ENCODE peak calls at places on chromosomes 1 and 21, in ten cellular contexts. X, N, D, G, B, A, S, U, R and H are unnamed samples.

GRCh38 chr1:205237526-205238484 is 10.1 kb downstream of the TMCC2 start:
- DNase-seq in X (no peak), N (peak; percentile 68), D (no peak), G (peak; percentile 21), B (no peak), A (no peak), S (no peak), U (no peak), R (no peak), H (no peak)

GRCh38 chr1:53554592-53555305 is 95.5 kb downstream of the DMRTB1 start:
- DNase-seq in X (no peak), N (no peak), D (no peak), G (no peak), B (peak; percentile 28), A (no peak), S (no peak), U (no peak), R (peak; percentile 20), H (no peak)

GRCh38 chr1:44025816-44026215 is 5.4 kb downstream of the SLC6A9 start:
- DNase-seq in X (no peak), N (no peak), D (no peak), G (no peak), B (no peak), A (no peak), S (no peak), U (no peak), R (no peak), H (no peak)

GRCh38 chr1:34086561-34086960 is 78.5 kb downstream of the CSMD2 start:
- DNase-seq in X (no peak), N (no peak), D (no peak), G (no peak), B (no peak), A (no peak), S (no peak), U (no peak), R (no peak), H (no peak)

GRCh38 chr1:153790996-153791855 is 16.0 kb downstream of the SLC27A3 start:
- DNase-seq in X (peak; percentile 60), N (peak; percentile 95), D (peak; percentile 85), G (peak; percentile 97), B (peak; percentile 59), A (peak; percentile 85), S (peak; percentile 57), U (no peak), R (no peak), H (no peak)

GRCh38 chr1:168709407-168709891 is 19.6 kb downstream of the DPT start:
- DNase-seq in X (peak; percentile 95), N (no peak), D (peak; percentile 99), G (peak; percentile 48), B (no peak), A (no peak), S (peak; percentile 81), U (no peak), R (no peak), H (no peak)

GRCh38 chr1:203444077-203444683 is 31.4 kb upstream of the PRELP start:
- DNase-seq in X (no peak), N (no peak), D (no peak), G (no peak), B (no peak), A (no peak), S (no peak), U (no peak), R (no peak), H (no peak)

GRCh38 chr21:42463861-42464515 is 32.0 kb downstream of the RSPH1 start:
- DNase-seq in X (peak; percentile 53), N (peak; percentile 74), D (peak; percentile 61), G (peak; percentile 45), B (peak; percentile 63), A (peak; percentile 13), S (no peak), U (no peak), R (no peak), H (no peak)

GRCh38 chr1:35893051-35893879 is 10.3 kb downstream of the AGO1 start:
- DNase-seq in X (no peak), N (no peak), D (no peak), G (no peak), B (no peak), A (no peak), S (no peak), U (no peak), R (no peak), H (no peak)

GRCh38 chr1:19616489-19616888 is 27.6 kb upstream of the NBL1 start:
- DNase-seq in X (peak; percentile 23), N (no peak), D (no peak), G (peak; percentile 85), B (no peak), A (no peak), S (no peak), U (no peak), R (no peak), H (no peak)

GRCh38 chr1:226676381-226676780 is 62.7 kb downstream of the ITPKB start:
- DNase-seq in X (no peak), N (no peak), D (peak; percentile 25), G (no peak), B (no peak), A (no peak), S (no peak), U (no peak), R (no peak), H (no peak)

GRCh38 chr1:36565576-36566501 is 83.1 kb upstream of the CSF3R start:
- DNase-seq in X (no peak), N (no peak), D (no peak), G (no peak), B (peak; percentile 23), A (no peak), S (no peak), U (no peak), R (no peak), H (no peak)

GRCh38 chr1:91610829-91611228 is 110.2 kb downstream of the CDC7 start:
- DNase-seq in X (no peak), N (no peak), D (no peak), G (peak; percentile 62), B (no peak), A (no peak), S (no peak), U (no peak), R (no peak), H (no peak)

GRCh38 chr1:82227696-82228095 is 427.0 kb downstream of the ADGRL2 start:
- DNase-seq in X (peak; percentile 26), N (peak; percentile 11), D (peak; percentile 38), G (no peak), B (no peak), A (no peak), S (peak; percentile 47), U (no peak), R (no peak), H (no peak)

DNA sequence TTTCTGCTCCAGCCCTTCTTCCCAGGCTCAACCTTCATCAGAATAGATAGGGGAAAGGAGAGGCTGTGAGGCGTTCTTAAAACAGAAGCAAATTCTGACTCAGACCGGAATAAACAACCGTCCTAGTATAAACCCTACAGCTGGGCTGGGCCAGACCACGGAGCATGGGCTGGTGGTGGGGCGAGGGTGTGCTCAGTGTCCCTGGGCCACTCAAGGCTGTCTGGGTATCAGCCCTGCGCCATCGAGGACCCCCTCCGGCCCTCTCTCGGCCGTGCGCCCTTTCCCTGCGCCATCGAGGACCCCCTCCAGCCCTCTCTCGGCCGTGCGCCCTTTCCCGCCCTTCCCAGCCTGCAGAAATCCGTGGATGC is 36.0 kb downstream of the CAPN2 start:
- DNase-seq in X (no peak), N (peak; percentile 28), D (peak; percentile 62), G (peak; percentile 90), B (no peak), A (no peak), S (no peak), U (no peak), R (no peak), H (no peak)
- H3K4me3 ChIP-seq in X (no peak overlapping the region), N (no peak overlapping the region), D (no peak overlapping the region), G (peak overlapping the region; percentile 27), B (peak overlapping the region; percentile 52), A (peak overlapping the region; percentile 38), S (no peak overlapping the region), U (peak overlapping the region; percentile 62), R (peak overlapping the region; percentile 66), H (peak overlapping the region; percentile 48)

GRCh38 chr1:41497056-41497440 is 12.6 kb upstream of the EDN2 start:
- DNase-seq in X (no peak), N (no peak), D (no peak), G (no peak), B (peak; percentile 44), A (no peak), S (no peak), U (peak; percentile 32), R (no peak), H (peak; percentile 53)
- H3K4me3 ChIP-seq in X (no peak overlapping the region), N (no peak overlapping the region), D (no peak overlapping the region), G (no peak overlapping the region), B (no peak overlapping the region), A (no peak overlapping the region), S (no peak overlapping the region), U (no peak overlapping the region), R (no peak overlapping the region), H (no peak overlapping the region)

GRCh38 chr1:9538669-9539164 is 548 bp upstream of the SLC25A33 start:
- DNase-seq in X (no peak), N (no peak), D (no peak), G (no peak), B (peak; percentile 59), A (no peak), S (no peak), U (peak; percentile 20), R (peak; percentile 53), H (peak; percentile 57)
- H3K4me3 ChIP-seq in X (no peak overlapping the region), N (no peak overlapping the region), D (no peak overlapping the region), G (no peak overlapping the region), B (peak overlapping the region; percentile 38), A (no peak overlapping the region), S (no peak overlapping the region), U (peak overlapping the region; percentile 92), R (no peak overlapping the region), H (no peak overlapping the region)

GRCh38 chr1:9211291-9211811 is 23.2 kb upstream of the H6PD start:
- DNase-seq in X (no peak), N (peak; percentile 21), D (peak; percentile 92), G (peak; percentile 89), B (no peak), A (peak; percentile 79), S (peak; percentile 89), U (no peak), R (no peak), H (no peak)

GRCh38 chr1:9207086-9207485 is 27.5 kb upstream of the H6PD start:
- DNase-seq in X (peak; percentile 31), N (no peak), D (peak; percentile 61), G (peak; percentile 77), B (no peak), A (no peak), S (peak; percentile 85), U (no peak), R (no peak), H (no peak)

GRCh38 chr1:9204156-9204720 is 30.3 kb upstream of the H6PD start:
- DNase-seq in X (no peak), N (no peak), D (no peak), G (no peak), B (no peak), A (no peak), S (no peak), U (no peak), R (no peak), H (no peak)

GRCh38 chr1:9203623-9204022 is 31.0 kb upstream of the H6PD start:
- DNase-seq in X (peak; percentile 40), N (no peak), D (no peak), G (no peak), B (peak; percentile 62), A (no peak), S (no peak), U (no peak), R (no peak), H (no peak)

DNA sequence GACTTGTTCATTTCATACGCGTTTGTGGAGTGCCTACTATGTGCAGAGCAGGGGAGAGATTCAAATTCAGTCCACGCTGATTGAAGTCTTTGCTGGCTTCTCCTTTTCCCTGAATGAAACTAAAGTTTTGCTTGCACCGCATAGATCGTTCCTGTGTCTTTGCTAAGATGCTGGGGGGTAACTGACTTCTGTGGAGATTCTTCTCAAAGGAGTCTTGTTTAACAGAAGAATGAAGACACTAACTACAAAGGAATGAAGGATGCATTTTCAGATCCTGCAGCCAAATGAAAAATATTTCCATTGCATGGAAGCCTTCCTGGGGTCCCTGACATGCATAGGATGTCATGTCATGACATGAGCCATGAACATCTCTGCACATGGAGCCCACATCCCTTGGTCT is 26.9 kb upstream of the H6PD start:
- DNase-seq in X (no peak), N (no peak), D (peak; percentile 49), G (no peak), B (no peak), A (no peak), S (no peak), U (no peak), R (no peak), H (no peak)
- H3K4me3 ChIP-seq in X (no peak overlapping the region), N (no peak overlapping the region), D (no peak overlapping the region), G (no peak overlapping the region), B (no peak overlapping the region), A (no peak overlapping the region), S (no peak overlapping the region), U (no peak overlapping the region), R (no peak overlapping the region), H (no peak overlapping the region)